ENCODE peak calls at places on chromosomes 16 and 17, in six cellular contexts. One of them, this sample, is unnamed.
A peak's percentile ranks its signal among the peaks of the same experiment; 100 is the strongest.

GRCh38 chr16:27676807-27677206 is 126.9 kb downstream of the KATNIP start:
- DNase-seq in AG10803: no peak
- DNase-seq in lower leg skin: no peak
- DNase-seq in T-helper 1 cell: no peak
- DNase-seq in fibroblast of pulmonary artery: peak; percentile 25
- DNase-seq in right cardiac atrium: no peak
- DNase-seq in this sample: no peak

GRCh38 chr17:42422958-42423712 is at the start of gene CAVIN1:
- DNase-seq in AG10803: peak; percentile 99
- DNase-seq in T-helper 1 cell: no peak
- DNase-seq in lower leg skin: peak; percentile 100
- DNase-seq in right cardiac atrium: peak; percentile 100
- DNase-seq in fibroblast of pulmonary artery: peak; percentile 98
- DNase-seq in this sample: no peak

GRCh38 chr17:58351182-58351581 is 819 bp downstream of the SUPT4H1 start:
- DNase-seq in T-helper 1 cell: no peak
- DNase-seq in right cardiac atrium: no peak
- DNase-seq in lower leg skin: no peak
- DNase-seq in AG10803: no peak
- DNase-seq in fibroblast of pulmonary artery: no peak
- DNase-seq in this sample: no peak

GRCh38 chr17:45298546-45299285 is 18.1 kb downstream of the MAP3K14 start:
- DNase-seq in fibroblast of pulmonary artery: no peak
- DNase-seq in AG10803: no peak
- DNase-seq in right cardiac atrium: no peak
- DNase-seq in T-helper 1 cell: no peak
- DNase-seq in lower leg skin: no peak
- DNase-seq in this sample: no peak

GRCh38 chr16:10600792-10601443 is 20.5 kb upstream of the EMP2 start:
- DNase-seq in fibroblast of pulmonary artery: no peak
- DNase-seq in lower leg skin: no peak
- DNase-seq in T-helper 1 cell: no peak
- DNase-seq in AG10803: peak; percentile 81
- DNase-seq in right cardiac atrium: no peak
- DNase-seq in this sample: no peak

GRCh38 chr16:56246051-56246817 is 54.9 kb downstream of the GNAO1 start:
- DNase-seq in fibroblast of pulmonary artery: no peak
- DNase-seq in T-helper 1 cell: no peak
- DNase-seq in AG10803: peak; percentile 10
- DNase-seq in lower leg skin: no peak
- DNase-seq in right cardiac atrium: no peak
- DNase-seq in this sample: no peak

GRCh38 chr16:1613240-1613639 is 1.1 kb downstream of the CRAMP1 start:
- DNase-seq in T-helper 1 cell: no peak
- DNase-seq in lower leg skin: no peak
- DNase-seq in fibroblast of pulmonary artery: no peak
- DNase-seq in AG10803: no peak
- DNase-seq in right cardiac atrium: no peak
- DNase-seq in this sample: no peak

GRCh38 chr16:3283525-3284447 is 495 bp downstream of the ZNF263 start:
- DNase-seq in fibroblast of pulmonary artery: peak; percentile 10
- DNase-seq in T-helper 1 cell: no peak
- DNase-seq in lower leg skin: no peak
- DNase-seq in AG10803: no peak
- DNase-seq in right cardiac atrium: peak; percentile 73
- DNase-seq in this sample: no peak

GRCh38 chr17:4721203-4722135 is 9.8 kb upstream of the MED11 start:
- DNase-seq in fibroblast of pulmonary artery: peak; percentile 31
- DNase-seq in T-helper 1 cell: no peak
- DNase-seq in lower leg skin: no peak
- DNase-seq in right cardiac atrium: peak; percentile 45
- DNase-seq in AG10803: no peak
- DNase-seq in this sample: no peak

GRCh38 chr17:78618264-78619066 is 41.3 kb upstream of the DNAH17 start:
- DNase-seq in AG10803: no peak
- DNase-seq in lower leg skin: no peak
- DNase-seq in T-helper 1 cell: no peak
- DNase-seq in right cardiac atrium: peak; percentile 73
- DNase-seq in fibroblast of pulmonary artery: no peak
- DNase-seq in this sample: no peak

GRCh38 chr17:269616-270514 is 82.7 kb downstream of the RPH3AL start:
- DNase-seq in T-helper 1 cell: no peak
- DNase-seq in right cardiac atrium: no peak
- DNase-seq in AG10803: no peak
- DNase-seq in fibroblast of pulmonary artery: no peak
- DNase-seq in lower leg skin: peak; percentile 71
- DNase-seq in this sample: no peak

GRCh38 chr16:12542818-12543699 is 260.6 kb downstream of the CPPED1 start:
- DNase-seq in right cardiac atrium: no peak
- DNase-seq in AG10803: no peak
- DNase-seq in fibroblast of pulmonary artery: no peak
- DNase-seq in T-helper 1 cell: no peak
- DNase-seq in lower leg skin: no peak
- DNase-seq in this sample: no peak

GRCh38 chr17:48378238-48378637 is 51.8 kb downstream of the SKAP1 start:
- DNase-seq in lower leg skin: no peak
- DNase-seq in T-helper 1 cell: no peak
- DNase-seq in fibroblast of pulmonary artery: no peak
- DNase-seq in right cardiac atrium: no peak
- DNase-seq in AG10803: no peak
- DNase-seq in this sample: no peak

GRCh38 chr16:13307861-13308260 is 406.5 kb downstream of the SHISA9 start:
- DNase-seq in AG10803: peak; percentile 72
- DNase-seq in T-helper 1 cell: no peak
- DNase-seq in lower leg skin: no peak
- DNase-seq in right cardiac atrium: no peak
- DNase-seq in fibroblast of pulmonary artery: no peak
- DNase-seq in this sample: no peak

GRCh38 chr17:27553019-27553511 is 77.9 kb upstream of the LGALS9 start:
- DNase-seq in T-helper 1 cell: no peak
- DNase-seq in right cardiac atrium: peak; percentile 55
- DNase-seq in fibroblast of pulmonary artery: no peak
- DNase-seq in AG10803: no peak
- DNase-seq in lower leg skin: no peak
- DNase-seq in this sample: no peak

GRCh38 chr17:41870627-41871026 is 5.4 kb upstream of the KLHL11 start:
- DNase-seq in right cardiac atrium: no peak
- DNase-seq in AG10803: no peak
- DNase-seq in fibroblast of pulmonary artery: no peak
- DNase-seq in lower leg skin: no peak
- DNase-seq in T-helper 1 cell: no peak
- DNase-seq in this sample: no peak

GRCh38 chr16:86025706-86026105 is 126.7 kb downstream of the IRF8 start:
- DNase-seq in lower leg skin: peak; percentile 76
- DNase-seq in T-helper 1 cell: no peak
- DNase-seq in AG10803: no peak
- DNase-seq in right cardiac atrium: no peak
- DNase-seq in fibroblast of pulmonary artery: no peak
- DNase-seq in this sample: no peak

GRCh38 chr16:58222532-58223316 is 24.8 kb upstream of the CSNK2A2 start:
- DNase-seq in AG10803: peak; percentile 18
- DNase-seq in right cardiac atrium: no peak
- DNase-seq in lower leg skin: no peak
- DNase-seq in fibroblast of pulmonary artery: peak; percentile 13
- DNase-seq in T-helper 1 cell: no peak
- DNase-seq in this sample: no peak

GRCh38 chr16:34802848-34803599 is 1343.6 kb downstream of the TP53TG3F start:
- DNase-seq in T-helper 1 cell: no peak
- DNase-seq in right cardiac atrium: peak; percentile 51
- DNase-seq in lower leg skin: peak; percentile 77
- DNase-seq in fibroblast of pulmonary artery: no peak
- DNase-seq in AG10803: no peak
- DNase-seq in this sample: no peak

GRCh38 chr16:49460786-49461470 is 87.3 kb downstream of the C16orf78 start:
- DNase-seq in fibroblast of pulmonary artery: no peak
- DNase-seq in T-helper 1 cell: no peak
- DNase-seq in lower leg skin: no peak
- DNase-seq in AG10803: no peak
- DNase-seq in right cardiac atrium: no peak
- DNase-seq in this sample: no peak

GRCh38 chr16:67279296-67280089 is at the start of gene PLEKHG4:
- DNase-seq in AG10803: peak; percentile 71
- DNase-seq in fibroblast of pulmonary artery: peak; percentile 64
- DNase-seq in right cardiac atrium: peak; percentile 90
- DNase-seq in lower leg skin: peak; percentile 94
- DNase-seq in T-helper 1 cell: peak; percentile 83
- DNase-seq in this sample: peak; percentile 62

GRCh38 chr16:89853306-89853993 is 19.9 kb upstream of the TCF25 start:
- DNase-seq in AG10803: no peak
- DNase-seq in fibroblast of pulmonary artery: no peak
- DNase-seq in lower leg skin: no peak
- DNase-seq in right cardiac atrium: peak; percentile 37
- DNase-seq in T-helper 1 cell: no peak
- DNase-seq in this sample: no peak

GRCh38 chr17:46950997-46951621 is 27.9 kb downstream of the RPRML start:
- DNase-seq in lower leg skin: peak; percentile 57
- DNase-seq in right cardiac atrium: peak; percentile 75
- DNase-seq in T-helper 1 cell: no peak
- DNase-seq in fibroblast of pulmonary artery: no peak
- DNase-seq in AG10803: no peak
- DNase-seq in this sample: no peak

GRCh38 chr17:20266806-20267458 is 200.4 kb downstream of the LGALS9B start:
- DNase-seq in right cardiac atrium: no peak
- DNase-seq in lower leg skin: no peak
- DNase-seq in fibroblast of pulmonary artery: peak; percentile 22
- DNase-seq in AG10803: peak; percentile 41
- DNase-seq in T-helper 1 cell: no peak
- DNase-seq in this sample: no peak

GRCh38 chr17:60173304-60173807 is 23.6 kb downstream of the CA4 start:
- DNase-seq in right cardiac atrium: no peak
- DNase-seq in T-helper 1 cell: no peak
- DNase-seq in fibroblast of pulmonary artery: no peak
- DNase-seq in lower leg skin: peak; percentile 15
- DNase-seq in AG10803: peak; percentile 40
- DNase-seq in this sample: no peak

GRCh38 chr16:10297341-10298006 is 88.4 kb upstream of the ATF7IP2 start:
- DNase-seq in AG10803: no peak
- DNase-seq in right cardiac atrium: no peak
- DNase-seq in T-helper 1 cell: no peak
- DNase-seq in fibroblast of pulmonary artery: no peak
- DNase-seq in lower leg skin: peak; percentile 18
- DNase-seq in this sample: no peak

GRCh38 chr16:66649636-66650205 is 45.2 kb downstream of the CMTM3 start:
- DNase-seq in T-helper 1 cell: no peak
- DNase-seq in lower leg skin: peak; percentile 53
- DNase-seq in right cardiac atrium: no peak
- DNase-seq in fibroblast of pulmonary artery: no peak
- DNase-seq in AG10803: no peak
- DNase-seq in this sample: no peak

GRCh38 chr16:70453891-70454220 is 539 bp upstream of the FCSK start:
- DNase-seq in fibroblast of pulmonary artery: no peak
- DNase-seq in lower leg skin: no peak
- DNase-seq in right cardiac atrium: peak; percentile 4
- DNase-seq in T-helper 1 cell: no peak
- DNase-seq in AG10803: peak; percentile 30
- DNase-seq in this sample: no peak

GRCh38 chr16:1800703-1801102 is 7.2 kb upstream of the IGFALS start:
- DNase-seq in right cardiac atrium: no peak
- DNase-seq in T-helper 1 cell: no peak
- DNase-seq in lower leg skin: no peak
- DNase-seq in fibroblast of pulmonary artery: no peak
- DNase-seq in AG10803: peak; percentile 73
- DNase-seq in this sample: no peak

GRCh38 chr16:778909-779527 is 9.2 kb downstream of the RPUSD1 start:
- DNase-seq in T-helper 1 cell: no peak
- DNase-seq in right cardiac atrium: no peak
- DNase-seq in lower leg skin: no peak
- DNase-seq in AG10803: no peak
- DNase-seq in fibroblast of pulmonary artery: no peak
- DNase-seq in this sample: no peak

GRCh38 chr16:2912330-2913199 is 834 bp downstream of the FLYWCH1 start:
- DNase-seq in fibroblast of pulmonary artery: peak; percentile 75
- DNase-seq in AG10803: peak; percentile 70
- DNase-seq in right cardiac atrium: peak; percentile 74
- DNase-seq in T-helper 1 cell: peak; percentile 40
- DNase-seq in lower leg skin: peak; percentile 90
- DNase-seq in this sample: peak; percentile 38

GRCh38 chr17:62628845-62629555 is 1.5 kb downstream of the MRC2 start:
- DNase-seq in right cardiac atrium: peak; percentile 81
- DNase-seq in T-helper 1 cell: no peak
- DNase-seq in AG10803: peak; percentile 52
- DNase-seq in fibroblast of pulmonary artery: peak; percentile 57
- DNase-seq in lower leg skin: no peak
- DNase-seq in this sample: no peak

This sample was measured in T-helper 2 cell.